ENCODE peak calls at places on chromosomes 16 and 17, in nine cellular contexts. One of them, this sample, is unnamed. For H3K4me1 and H3K36me3, the result is how much of the 10 kb centered on the place peaks cover.

GRCh38 chr16:11806721-11807120 is 9.7 kb upstream of the ZC3H7A start:
- DNase-seq in endothelial cell of umbilical vein: no peak
- DNase-seq in heart left ventricle: no peak
- DNase-seq in transverse colon: no peak
- DNase-seq in tibial artery: no peak
- DNase-seq in neuronal stem cell: no peak
- DNase-seq in tibial nerve: no peak
- DNase-seq in astrocyte: no peak
- DNase-seq in mucosa of descending colon: no peak
- DNase-seq in this sample: no peak

GRCh38 chr17:82923366-82924113 is 83.7 kb upstream of the ZNF750 start:
- DNase-seq in neuronal stem cell: no peak
- DNase-seq in astrocyte: no peak
- DNase-seq in tibial artery: no peak
- DNase-seq in transverse colon: no peak
- DNase-seq in endothelial cell of umbilical vein: no peak
- DNase-seq in tibial nerve: no peak
- DNase-seq in mucosa of descending colon: no peak
- DNase-seq in heart left ventricle: peak
- DNase-seq in this sample: peak

GRCh38 chr17:82863941-82864720 is 24.3 kb upstream of the ZNF750 start:
- DNase-seq in neuronal stem cell: no peak
- DNase-seq in mucosa of descending colon: no peak
- DNase-seq in endothelial cell of umbilical vein: peak
- DNase-seq in tibial artery: no peak
- DNase-seq in transverse colon: peak
- DNase-seq in heart left ventricle: no peak
- DNase-seq in astrocyte: peak
- DNase-seq in tibial nerve: no peak
- DNase-seq in this sample: no peak

GRCh38 chr16:77063617-77064016 is 127.4 kb upstream of the MON1B start:
- DNase-seq in transverse colon: no peak
- DNase-seq in neuronal stem cell: no peak
- DNase-seq in endothelial cell of umbilical vein: peak
- DNase-seq in tibial nerve: no peak
- DNase-seq in mucosa of descending colon: no peak
- DNase-seq in astrocyte: no peak
- DNase-seq in heart left ventricle: no peak
- DNase-seq in tibial artery: no peak
- DNase-seq in this sample: no peak

GRCh38 chr17:67521773-67522069 is 144.6 kb downstream of the PITPNC1 start:
- DNase-seq in mucosa of descending colon: no peak
- DNase-seq in transverse colon: no peak
- DNase-seq in heart left ventricle: no peak
- DNase-seq in tibial nerve: no peak
- DNase-seq in endothelial cell of umbilical vein: no peak
- DNase-seq in neuronal stem cell: no peak
- DNase-seq in tibial artery: no peak
- DNase-seq in astrocyte: no peak
- DNase-seq in this sample: no peak

GRCh38 chr16:81711609-81712329 is 67.3 kb upstream of the PLCG2 start:
- DNase-seq in tibial artery: no peak
- DNase-seq in tibial nerve: no peak
- DNase-seq in endothelial cell of umbilical vein: peak
- DNase-seq in astrocyte: peak
- DNase-seq in heart left ventricle: no peak
- DNase-seq in mucosa of descending colon: peak
- DNase-seq in neuronal stem cell: no peak
- DNase-seq in transverse colon: peak
- DNase-seq in this sample: peak

GRCh38 chr16:18983565-18984424 is at the start of gene TMC7:
- DNase-seq in mucosa of descending colon: peak
- DNase-seq in astrocyte: peak
- DNase-seq in neuronal stem cell: peak
- DNase-seq in transverse colon: peak
- DNase-seq in heart left ventricle: peak
- DNase-seq in tibial nerve: peak
- DNase-seq in tibial artery: peak
- DNase-seq in endothelial cell of umbilical vein: peak
- DNase-seq in this sample: peak

GRCh38 chr16:15782573-15783365 is 74.1 kb downstream of the MYH11 start:
- DNase-seq in endothelial cell of umbilical vein: no peak
- DNase-seq in tibial nerve: no peak
- DNase-seq in heart left ventricle: no peak
- DNase-seq in mucosa of descending colon: no peak
- DNase-seq in neuronal stem cell: no peak
- DNase-seq in astrocyte: no peak
- DNase-seq in tibial artery: no peak
- DNase-seq in transverse colon: no peak
- DNase-seq in this sample: no peak

GRCh38 chr17:39800540-39800939 is 62.8 kb downstream of the GRB7 start:
- DNase-seq in heart left ventricle: no peak
- DNase-seq in transverse colon: peak
- DNase-seq in astrocyte: no peak
- DNase-seq in neuronal stem cell: no peak
- DNase-seq in tibial artery: no peak
- DNase-seq in endothelial cell of umbilical vein: no peak
- DNase-seq in tibial nerve: no peak
- DNase-seq in mucosa of descending colon: no peak
- DNase-seq in this sample: no peak

GRCh38 chr17:39801055-39801454 is 63.1 kb downstream of the IKZF3 start:
- DNase-seq in transverse colon: no peak
- DNase-seq in mucosa of descending colon: no peak
- DNase-seq in astrocyte: no peak
- DNase-seq in neuronal stem cell: no peak
- DNase-seq in tibial artery: no peak
- DNase-seq in endothelial cell of umbilical vein: no peak
- DNase-seq in heart left ventricle: no peak
- DNase-seq in tibial nerve: no peak
- DNase-seq in this sample: no peak

GRCh38 chr17:39794249-39794970 is 56.7 kb downstream of the GRB7 start:
- DNase-seq in endothelial cell of umbilical vein: no peak
- DNase-seq in tibial artery: no peak
- DNase-seq in heart left ventricle: no peak
- DNase-seq in neuronal stem cell: no peak
- DNase-seq in tibial nerve: no peak
- DNase-seq in astrocyte: no peak
- DNase-seq in mucosa of descending colon: no peak
- DNase-seq in transverse colon: peak
- DNase-seq in this sample: no peak

GRCh38 chr17:39804839-39805238 is 59.3 kb downstream of the IKZF3 start:
- DNase-seq in neuronal stem cell: no peak
- DNase-seq in endothelial cell of umbilical vein: peak
- DNase-seq in tibial nerve: no peak
- DNase-seq in astrocyte: no peak
- DNase-seq in transverse colon: no peak
- DNase-seq in heart left ventricle: no peak
- DNase-seq in tibial artery: no peak
- DNase-seq in mucosa of descending colon: no peak
- DNase-seq in this sample: no peak

DNA sequence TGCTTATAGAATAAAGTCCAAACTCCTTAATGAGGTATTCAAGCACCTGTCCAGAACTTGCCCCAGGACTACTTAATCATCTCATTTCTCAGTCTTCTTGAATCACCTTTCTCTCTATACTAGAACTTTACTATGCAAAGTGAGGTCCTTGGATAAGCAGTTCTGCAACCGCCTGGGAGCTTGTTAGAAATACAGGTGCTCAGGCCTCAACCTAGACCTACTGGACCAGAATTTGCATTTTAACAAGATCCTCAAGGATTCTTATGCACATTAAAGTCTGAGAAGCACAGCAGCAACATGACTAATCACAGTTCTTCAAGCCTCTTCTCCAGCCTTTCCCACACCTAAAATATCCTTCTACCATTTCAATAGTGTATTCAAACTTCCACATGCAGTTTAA is 61.7 kb downstream of the GRB7 start:
- DNase-seq in tibial nerve: no peak
- DNase-seq in transverse colon: no peak
- DNase-seq in endothelial cell of umbilical vein: no peak
- DNase-seq in heart left ventricle: no peak
- DNase-seq in tibial artery: no peak
- DNase-seq in neuronal stem cell: no peak
- DNase-seq in astrocyte: no peak
- DNase-seq in mucosa of descending colon: no peak
- DNase-seq in this sample: no peak
- H3K4me1 ChIP-seq in tibial nerve: under half
- H3K4me1 ChIP-seq in transverse colon: under half
- H3K4me1 ChIP-seq in endothelial cell of umbilical vein: under half
- H3K4me1 ChIP-seq in heart left ventricle: under half
- H3K4me1 ChIP-seq in tibial artery: under half
- H3K4me1 ChIP-seq in neuronal stem cell: under half
- H3K4me1 ChIP-seq in astrocyte: under half
- H3K4me1 ChIP-seq in mucosa of descending colon: under half
- H3K4me1 ChIP-seq in this sample: under half

GRCh38 chr17:28916302-28916934 is 13.5 kb upstream of the DHRS13 start:
- DNase-seq in tibial nerve: no peak
- DNase-seq in mucosa of descending colon: no peak
- DNase-seq in tibial artery: no peak
- DNase-seq in neuronal stem cell: no peak
- DNase-seq in heart left ventricle: peak
- DNase-seq in astrocyte: no peak
- DNase-seq in transverse colon: no peak
- DNase-seq in endothelial cell of umbilical vein: peak
- DNase-seq in this sample: no peak

GRCh38 chr17:28917465-28917864 is 14.6 kb upstream of the DHRS13 start:
- DNase-seq in endothelial cell of umbilical vein: no peak
- DNase-seq in tibial artery: no peak
- DNase-seq in transverse colon: no peak
- DNase-seq in mucosa of descending colon: no peak
- DNase-seq in heart left ventricle: no peak
- DNase-seq in astrocyte: no peak
- DNase-seq in neuronal stem cell: no peak
- DNase-seq in tibial nerve: no peak
- DNase-seq in this sample: no peak

GRCh38 chr17:28917029-28917428 is 14.2 kb upstream of the DHRS13 start:
- DNase-seq in endothelial cell of umbilical vein: no peak
- DNase-seq in astrocyte: no peak
- DNase-seq in tibial artery: no peak
- DNase-seq in neuronal stem cell: no peak
- DNase-seq in mucosa of descending colon: no peak
- DNase-seq in tibial nerve: no peak
- DNase-seq in transverse colon: no peak
- DNase-seq in heart left ventricle: no peak
- DNase-seq in this sample: no peak

GRCh38 chr17:28918295-28918694 is 15.4 kb upstream of the DHRS13 start:
- DNase-seq in tibial nerve: no peak
- DNase-seq in tibial artery: no peak
- DNase-seq in mucosa of descending colon: no peak
- DNase-seq in endothelial cell of umbilical vein: no peak
- DNase-seq in astrocyte: no peak
- DNase-seq in heart left ventricle: no peak
- DNase-seq in transverse colon: no peak
- DNase-seq in neuronal stem cell: no peak
- DNase-seq in this sample: no peak

GRCh38 chr17:28920191-28920590 is 17.3 kb upstream of the DHRS13 start:
- DNase-seq in tibial artery: no peak
- DNase-seq in heart left ventricle: no peak
- DNase-seq in astrocyte: no peak
- DNase-seq in endothelial cell of umbilical vein: no peak
- DNase-seq in tibial nerve: no peak
- DNase-seq in transverse colon: no peak
- DNase-seq in neuronal stem cell: no peak
- DNase-seq in mucosa of descending colon: no peak
- DNase-seq in this sample: no peak
- H3K36me3 ChIP-seq in tibial artery: half or more
- H3K36me3 ChIP-seq in heart left ventricle: under half
- H3K36me3 ChIP-seq in astrocyte: half or more
- H3K36me3 ChIP-seq in endothelial cell of umbilical vein: under half
- H3K36me3 ChIP-seq in tibial nerve: under half
- H3K36me3 ChIP-seq in transverse colon: under half
- H3K36me3 ChIP-seq in neuronal stem cell: half or more
- H3K36me3 ChIP-seq in mucosa of descending colon: under half
- H3K36me3 ChIP-seq in this sample: under half

GRCh38 chr17:38451030-38451839 is 23.0 kb downstream of the ARHGAP23 start:
- DNase-seq in heart left ventricle: peak
- DNase-seq in neuronal stem cell: no peak
- DNase-seq in tibial artery: no peak
- DNase-seq in endothelial cell of umbilical vein: peak
- DNase-seq in tibial nerve: no peak
- DNase-seq in transverse colon: no peak
- DNase-seq in mucosa of descending colon: no peak
- DNase-seq in astrocyte: peak
- DNase-seq in this sample: peak
- H3K4me1 ChIP-seq in heart left ventricle: half or more
- H3K4me1 ChIP-seq in neuronal stem cell: half or more
- H3K4me1 ChIP-seq in tibial artery: under half
- H3K4me1 ChIP-seq in endothelial cell of umbilical vein: half or more
- H3K4me1 ChIP-seq in tibial nerve: half or more
- H3K4me1 ChIP-seq in transverse colon: under half
- H3K4me1 ChIP-seq in mucosa of descending colon: under half
- H3K4me1 ChIP-seq in astrocyte: half or more
- H3K4me1 ChIP-seq in this sample: under half

DNA sequence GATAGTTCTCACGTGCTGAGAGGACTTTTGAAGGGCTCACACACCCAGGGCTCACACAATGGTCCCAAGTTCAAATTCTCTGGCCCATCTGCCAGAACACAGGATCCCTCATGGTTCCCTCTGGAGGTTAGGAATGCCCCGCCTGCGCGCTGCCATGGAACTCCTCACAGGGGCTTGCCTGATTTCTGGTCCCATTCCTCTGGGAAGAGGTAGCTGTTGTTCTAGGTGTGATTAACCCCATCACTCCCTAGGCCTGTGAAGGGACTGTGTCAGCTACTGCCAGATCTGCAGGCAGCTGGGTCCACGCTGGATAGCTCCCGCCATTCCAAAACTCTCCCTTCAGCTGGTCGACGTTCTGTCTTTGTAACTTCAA is 2.3 kb upstream of the ARMC5 start:
- DNase-seq in endothelial cell of umbilical vein: no peak
- DNase-seq in neuronal stem cell: no peak
- DNase-seq in transverse colon: no peak
- DNase-seq in tibial nerve: no peak
- DNase-seq in heart left ventricle: no peak
- DNase-seq in mucosa of descending colon: peak
- DNase-seq in astrocyte: no peak
- DNase-seq in tibial artery: peak
- DNase-seq in this sample: no peak
- H3K36me3 ChIP-seq in endothelial cell of umbilical vein: under half
- H3K36me3 ChIP-seq in neuronal stem cell: under half
- H3K36me3 ChIP-seq in transverse colon: under half
- H3K36me3 ChIP-seq in tibial nerve: under half
- H3K36me3 ChIP-seq in heart left ventricle: under half
- H3K36me3 ChIP-seq in mucosa of descending colon: under half
- H3K36me3 ChIP-seq in astrocyte: under half
- H3K36me3 ChIP-seq in tibial artery: under half
- H3K36me3 ChIP-seq in this sample: under half

DNA sequence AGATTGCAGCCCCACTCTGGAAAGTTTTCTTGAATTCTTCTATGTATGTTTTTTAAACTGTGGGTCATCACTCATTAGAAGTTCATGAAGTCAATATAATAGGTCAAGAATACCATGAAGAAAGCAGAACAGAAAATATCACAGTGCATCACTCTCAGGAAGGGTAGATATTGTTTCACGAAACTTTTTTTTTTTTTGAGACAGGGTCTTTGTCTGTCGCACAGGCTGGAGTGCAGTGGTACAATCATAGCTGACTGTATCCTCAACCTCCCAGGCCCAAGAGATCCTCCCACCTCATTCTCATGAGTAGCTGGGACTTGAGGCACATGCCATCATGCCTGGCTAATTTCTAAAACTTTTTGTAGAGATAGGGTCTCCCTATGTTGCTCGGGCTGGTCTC is 20.6 kb downstream of the PRKCB start:
- DNase-seq in tibial artery: no peak
- DNase-seq in astrocyte: no peak
- DNase-seq in heart left ventricle: no peak
- DNase-seq in neuronal stem cell: no peak
- DNase-seq in transverse colon: no peak
- DNase-seq in mucosa of descending colon: no peak
- DNase-seq in endothelial cell of umbilical vein: no peak
- DNase-seq in tibial nerve: no peak
- DNase-seq in this sample: no peak
- H3K4me1 ChIP-seq in tibial artery: under half
- H3K4me1 ChIP-seq in astrocyte: under half
- H3K4me1 ChIP-seq in heart left ventricle: under half
- H3K4me1 ChIP-seq in neuronal stem cell: under half
- H3K4me1 ChIP-seq in transverse colon: under half
- H3K4me1 ChIP-seq in mucosa of descending colon: under half
- H3K4me1 ChIP-seq in endothelial cell of umbilical vein: under half
- H3K4me1 ChIP-seq in tibial nerve: under half
- H3K4me1 ChIP-seq in this sample: under half